ENCODE peak calls at places on chromosome 7, in six cellular contexts. L, H, D, V, W and N are unnamed samples.

GRCh38 chr7:41655470-41655869 is 47.4 kb downstream of the INHBA start:
- DNase-seq in L (no peak), W (no peak), D (no peak), H (no peak), V (no peak), N (no peak)

GRCh38 chr7:29375641-29376562 is 181.3 kb downstream of the CHN2 start:
- DNase-seq in H (no peak), D (no peak), V (no peak), L (no peak), W (peak; percentile 33), N (peak; percentile 61)

GRCh38 chr7:856444-857095 is 19.8 kb upstream of the GET4 start:
- DNase-seq in D (no peak), V (no peak), H (no peak), W (no peak), L (no peak), N (no peak)

GRCh38 chr7:28483868-28484267 is 71.5 kb downstream of the CREB5 start:
- DNase-seq in D (peak; percentile 51), L (no peak), V (no peak), W (no peak), H (no peak), N (no peak)

GRCh38 chr7:155166673-155167370 is 96.7 kb downstream of the HTR5A start:
- DNase-seq in H (no peak), D (peak; percentile 46), W (peak; percentile 97), V (peak; percentile 5), L (no peak), N (no peak)

GRCh38 chr7:127029823-127030222 is 222.9 kb downstream of the GRM8 start:
- DNase-seq in V (no peak), W (no peak), D (no peak), H (no peak), L (no peak), N (no peak)

GRCh38 chr7:17301491-17302101 is 3.1 kb downstream of the AHR start:
- DNase-seq in H (no peak), W (peak; percentile 33), L (no peak), D (peak; percentile 43), V (peak; percentile 68), N (no peak)

GRCh38 chr7:36034020-36034419 is 119.0 kb upstream of the EEPD1 start:
- DNase-seq in H (no peak), W (no peak), V (no peak), D (peak; percentile 49), L (no peak), N (peak; percentile 27)

GRCh38 chr7:123663200-123663599 is 7.5 kb downstream of the LMOD2 start:
- DNase-seq in W (no peak), D (no peak), H (no peak), V (no peak), L (no peak), N (no peak)

GRCh38 chr7:24500599-24501451 is 72.4 kb upstream of the PALS2 start:
- DNase-seq in V (no peak), H (no peak), W (no peak), D (no peak), L (no peak), N (no peak)

GRCh38 chr7:101550641-101551531 is 78.2 kb downstream of the MYL10 start:
- DNase-seq in L (no peak), D (no peak), V (no peak), H (peak; percentile 73), W (no peak), N (no peak)

GRCh38 chr7:92732451-92733036 is 103.8 kb downstream of the CDK6 start:
- DNase-seq in W (no peak), H (no peak), V (no peak), L (no peak), D (no peak), N (no peak)

GRCh38 chr7:51772131-51772530 is 455.5 kb upstream of the COBL start:
- DNase-seq in V (no peak), H (no peak), W (no peak), D (no peak), L (no peak), N (no peak)

GRCh38 chr7:159061209-159061608 is 83.5 kb downstream of the VIPR2 start:
- DNase-seq in D (no peak), V (no peak), H (no peak), L (no peak), W (no peak), N (no peak)

GRCh38 chr7:77687747-77688144 is 8.5 kb upstream of the RSBN1L start:
- DNase-seq in V (peak; percentile 38), L (no peak), H (no peak), D (no peak), W (no peak), N (peak; percentile 28)

GRCh38 chr7:27194002-27194352 is 5.9 kb downstream of the HOXA13 start:
- DNase-seq in L (no peak), V (no peak), W (no peak), H (no peak), D (no peak), N (no peak)

GRCh38 chr7:27193335-27194001 is 6.4 kb downstream of the HOXA13 start:
- DNase-seq in H (no peak), V (no peak), L (no peak), D (no peak), W (no peak), N (no peak)

GRCh38 chr7:27191716-27192545 is 6.9 kb upstream of the HOXA11 start:
- DNase-seq in L (no peak), V (no peak), W (no peak), H (no peak), D (no peak), N (peak; percentile 55)

GRCh38 chr7:27191081-27191715 is 6.2 kb upstream of the HOXA11 start:
- DNase-seq in D (no peak), L (no peak), H (no peak), V (no peak), W (no peak), N (no peak)

GRCh38 chr7:27192546-27193334 is 7.2 kb downstream of the HOXA13 start:
- DNase-seq in V (no peak), L (no peak), W (no peak), D (no peak), H (no peak), N (no peak)
- H3K4me3 ChIP-seq in V (peak overlapping the region; percentile 48), L (no peak overlapping the region), W (no peak overlapping the region), D (peak overlapping the region; percentile 4), H (no peak overlapping the region), N (no peak overlapping the region)

GRCh38 chr7:156578978-156579430 is 61.6 kb upstream of the RNF32 start:
- DNase-seq in D (no peak), V (no peak), L (no peak), W (no peak), H (no peak), N (peak; percentile 65)

GRCh38 chr7:156580036-156580435 is 60.5 kb upstream of the RNF32 start:
- DNase-seq in V (no peak), D (no peak), H (no peak), W (no peak), L (no peak), N (no peak)

GRCh38 chr7:156579566-156579965 is 61.0 kb upstream of the RNF32 start:
- DNase-seq in W (no peak), V (no peak), D (no peak), H (no peak), L (no peak), N (peak; percentile 64)

GRCh38 chr7:156577645-156578577 is 62.7 kb upstream of the RNF32 start:
- DNase-seq in V (no peak), L (no peak), H (no peak), W (no peak), D (no peak), N (no peak)

GRCh38 chr7:156578578-156578940 is 62.0 kb upstream of the RNF32 start:
- DNase-seq in L (no peak), D (no peak), H (no peak), W (no peak), V (no peak), N (peak; percentile 26)
- H2AK5ac ChIP-seq in L (peak overlapping the region; percentile 72), D (no peak overlapping the region), H (peak overlapping the region; percentile 30), W (no peak overlapping the region), V (no peak overlapping the region), N (no peak overlapping the region)

GRCh38 chr7:23475579-23475844 is 5.2 kb upstream of the IGF2BP3 start:
- DNase-seq in L (no peak), D (no peak), H (no peak), V (no peak), W (no peak), N (no peak)

GRCh38 chr7:23472974-23473847 is 2.9 kb upstream of the IGF2BP3 start:
- DNase-seq in V (peak; percentile 60), W (no peak), L (no peak), H (peak; percentile 17), D (no peak), N (no peak)

GRCh38 chr7:23474829-23475578 is 4.7 kb upstream of the IGF2BP3 start:
- DNase-seq in W (no peak), V (no peak), D (no peak), H (no peak), L (no peak), N (no peak)

GRCh38 chr7:23473848-23474097 is 3.5 kb upstream of the IGF2BP3 start:
- DNase-seq in D (no peak), V (no peak), W (no peak), H (no peak), L (no peak), N (peak; percentile 71)

DNA sequence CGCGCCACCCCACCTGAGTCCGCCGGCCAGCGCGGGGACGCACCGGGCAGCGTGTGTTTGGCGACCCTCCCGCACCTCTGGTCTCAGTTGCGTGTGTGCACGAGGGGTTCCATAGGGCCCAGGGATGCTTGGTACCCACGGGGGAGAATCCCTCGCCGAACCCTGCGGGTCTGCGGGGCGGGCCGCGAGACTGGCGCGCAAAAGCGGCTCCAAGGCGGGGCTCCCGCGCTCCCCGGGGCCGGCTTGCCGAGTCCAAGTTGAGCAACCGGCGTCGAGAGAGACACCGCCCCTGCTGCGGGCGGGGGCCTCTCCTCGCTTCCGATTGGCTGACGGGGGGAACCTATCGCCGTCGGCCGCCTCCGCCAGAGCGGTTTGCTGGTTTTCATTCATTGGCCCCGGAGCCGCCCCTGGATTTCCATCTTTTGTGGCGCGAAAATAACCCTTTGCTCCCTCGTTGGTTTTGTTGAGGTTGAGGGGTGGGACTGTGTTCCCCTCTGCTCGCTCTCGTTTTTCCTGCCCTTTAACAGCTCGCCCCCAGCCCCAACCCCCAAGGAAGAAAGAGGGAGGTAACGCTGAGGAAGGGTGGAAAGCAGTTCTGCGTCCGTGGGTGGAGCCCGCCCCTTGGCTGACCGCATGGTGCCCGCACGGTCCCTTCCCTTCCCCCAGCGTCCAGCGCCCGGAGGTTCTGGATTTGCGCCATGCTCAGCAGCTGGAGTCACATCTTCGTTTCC is 4.0 kb upstream of the IGF2BP3 start:
- DNase-seq in L (peak; percentile 94), W (peak; percentile 98), H (peak; percentile 98), V (peak; percentile 98), D (peak; percentile 95), N (peak; percentile 100)
- H3K23ac ChIP-seq in L (peak overlapping the region; percentile 6), W (peak overlapping the region; percentile 54), H (peak overlapping the region; percentile 100), V (peak overlapping the region; percentile 95), D (peak overlapping the region; percentile 96), N (peak overlapping the region; percentile 31)

GRCh38 chr7:27199820-27200760 is at the start of gene HOXA13:
- DNase-seq in D (no peak), W (no peak), L (no peak), H (peak; percentile 62), V (peak; percentile 8), N (no peak)

GRCh38 chr7:27202018-27202740 is 2.3 kb upstream of the HOXA13 start:
- DNase-seq in H (no peak), V (peak; percentile 18), W (no peak), D (no peak), L (no peak), N (no peak)

GRCh38 chr7:27198871-27199801 is 755 bp downstream of the HOXA13 start:
- DNase-seq in D (no peak), V (peak; percentile 22), H (no peak), W (peak; percentile 23), L (no peak), N (peak; percentile 68)

GRCh38 chr7:27201231-27202017 is 1.5 kb upstream of the HOXA13 start:
- DNase-seq in H (no peak), W (no peak), L (no peak), V (peak; percentile 15), D (no peak), N (no peak)

GRCh38 chr7:27200761-27201230 is 905 bp upstream of the HOXA13 start:
- DNase-seq in H (no peak), W (no peak), V (peak; percentile 22), L (no peak), D (no peak), N (no peak)
- H3K4me3 ChIP-seq in H (no peak overlapping the region), W (peak overlapping the region; percentile 49), V (no peak overlapping the region), L (no peak overlapping the region), D (no peak overlapping the region), N (no peak overlapping the region)